ENCODE peak calls at places on chromosomes 7 and 10, in four cellular contexts. E is thoracic aorta, X is astrocyte of the spinal cord, Y is neural progenitor cell. T is an unnamed sample.

GRCh38 chr7:7841027-7841426 is 122.6 kb upstream of the RPA3 start:
- DNase-seq in E (no peak), X (no peak), Y (no peak), T (no peak)

GRCh38 chr7:133977409-133978274 is 149.5 kb upstream of the LRGUK start:
- DNase-seq in E (no peak), X (no peak), Y (no peak), T (no peak)

GRCh38 chr7:36607206-36607515 is 117.1 kb downstream of the AOAH start:
- DNase-seq in E (no peak), X (no peak), Y (no peak), T (no peak)

GRCh38 chr7:40584667-40585433 is 450.0 kb downstream of the SUGCT start:
- DNase-seq in E (no peak), X (peak), Y (no peak), T (peak)

GRCh38 chr10:116868722-116869121 is 19.4 kb downstream of the ENO4 start:
- DNase-seq in E (no peak), X (no peak), Y (no peak), T (no peak)

GRCh38 chr7:41695661-41696322 is 7.1 kb downstream of the INHBA start:
- DNase-seq in E (no peak), X (no peak), Y (no peak), T (peak)

GRCh38 chr7:114943530-114943929 is 21.6 kb downstream of the MDFIC start:
- DNase-seq in E (no peak), X (no peak), Y (no peak), T (no peak)

GRCh38 chr7:104758504-104758903 is 255.5 kb upstream of the KMT2E start:
- DNase-seq in E (no peak), X (no peak), Y (no peak), T (peak)

GRCh38 chr10:3774018-3774813 is 10.8 kb downstream of the KLF6 start:
- DNase-seq in E (no peak), X (peak), Y (no peak), T (peak)

GRCh38 chr7:46139079-46139478 is 218.0 kb upstream of the IGFBP3 start:
- DNase-seq in E (no peak), X (peak), Y (no peak), T (peak)

GRCh38 chr7:149010451-149010850 is 17.9 kb downstream of the PDIA4 start:
- DNase-seq in E (no peak), X (no peak), Y (no peak), T (no peak)

GRCh38 chr7:26187380-26188290 is 12.9 kb downstream of the HNRNPA2B1 start:
- DNase-seq in E (no peak), X (no peak), Y (no peak), T (no peak)

GRCh38 chr7:81604075-81604807 is 165.6 kb downstream of the HGF start:
- DNase-seq in E (no peak), X (peak), Y (no peak), T (peak)

GRCh38 chr7:116938678-116939077 is 14.6 kb upstream of the ST7 start:
- DNase-seq in E (no peak), X (no peak), Y (no peak), T (no peak)

GRCh38 chr10:20473361-20473760 is 423.8 kb downstream of the NEBL start:
- DNase-seq in E (no peak), X (no peak), Y (no peak), T (peak)

GRCh38 chr7:144474363-144474762 is 70.9 kb upstream of the NOBOX start:
- DNase-seq in E (no peak), X (no peak), Y (no peak), T (no peak)

GRCh38 chr10:131082991-131083465 is 228.5 kb downstream of the TCERG1L start:
- DNase-seq in E (no peak), X (no peak), Y (no peak), T (no peak)

GRCh38 chr10:95273393-95274312 is 17.1 kb downstream of the PDLIM1 start:
- DNase-seq in E (no peak), X (peak), Y (no peak), T (peak)

GRCh38 chr10:63668081-63668480 is 146.9 kb downstream of the REEP3 start:
- DNase-seq in E (no peak), X (no peak), Y (no peak), T (no peak)

GRCh38 chr7:54944179-54944578 is 74.6 kb upstream of the EGFR start:
- DNase-seq in E (no peak), X (peak), Y (no peak), T (peak)

GRCh38 chr7:149787428-149788299 is 14.3 kb upstream of the ZNF467 start:
- DNase-seq in E (no peak), X (no peak), Y (peak), T (no peak)

GRCh38 chr7:137404918-137405317 is 61.4 kb upstream of the PTN start:
- DNase-seq in E (no peak), X (no peak), Y (no peak), T (peak)

GRCh38 chr10:45495438-45496152 is 121.6 kb downstream of the ALOX5 start:
- DNase-seq in E (no peak), X (peak), Y (no peak), T (peak)

GRCh38 chr7:55550838-55551537 is 21.3 kb downstream of the VOPP1 start:
- DNase-seq in E (no peak), X (no peak), Y (no peak), T (no peak)

GRCh38 chr10:119502618-119503155 is 39.8 kb downstream of the RGS10 start:
- DNase-seq in E (no peak), X (no peak), Y (no peak), T (no peak)

GRCh38 chr10:131729938-131730660 is 170.7 kb upstream of the PPP2R2D start:
- DNase-seq in E (no peak), X (no peak), Y (peak), T (no peak)

GRCh38 chr10:132848951-132849545 is 63.1 kb upstream of the NKX6-2 start:
- DNase-seq in E (no peak), X (no peak), Y (no peak), T (no peak)

GRCh38 chr7:41565655-41566054 is 137.2 kb downstream of the INHBA start:
- DNase-seq in E (no peak), X (no peak), Y (peak), T (no peak)

GRCh38 chr10:90675621-90676020 is 182.2 kb downstream of the HTR7 start:
- DNase-seq in E (no peak), X (peak), Y (no peak), T (peak)

GRCh38 chr7:36670585-36671431 is 53.5 kb downstream of the AOAH start:
- DNase-seq in E (no peak), X (peak), Y (peak), T (peak)

GRCh38 chr10:70579234-70580002 is 23.1 kb downstream of the PRF1 start:
- DNase-seq in E (no peak), X (no peak), Y (no peak), T (no peak)

GRCh38 chr7:121561717-121562116 is 165.6 kb upstream of the FAM3C start:
- DNase-seq in E (no peak), X (no peak), Y (no peak), T (no peak)

GRCh38 chr10:12644380-12645144 is 295.2 kb downstream of the CAMK1D start:
- DNase-seq in E (no peak), X (peak), Y (no peak), T (no peak)

GRCh38 chr7:100402241-100402640 is 26.3 kb downstream of the ZCWPW1 start:
- DNase-seq in E (no peak), X (no peak), Y (no peak), T (no peak)

GRCh38 chr7:95905165-95905564 is 132.8 kb downstream of the DYNC1I1 start:
- DNase-seq in E (no peak), X (no peak), Y (peak), T (peak)

GRCh38 chr7:46201966-46202365 is 280.9 kb upstream of the IGFBP3 start:
- DNase-seq in E (no peak), X (no peak), Y (no peak), T (no peak)

DNA sequence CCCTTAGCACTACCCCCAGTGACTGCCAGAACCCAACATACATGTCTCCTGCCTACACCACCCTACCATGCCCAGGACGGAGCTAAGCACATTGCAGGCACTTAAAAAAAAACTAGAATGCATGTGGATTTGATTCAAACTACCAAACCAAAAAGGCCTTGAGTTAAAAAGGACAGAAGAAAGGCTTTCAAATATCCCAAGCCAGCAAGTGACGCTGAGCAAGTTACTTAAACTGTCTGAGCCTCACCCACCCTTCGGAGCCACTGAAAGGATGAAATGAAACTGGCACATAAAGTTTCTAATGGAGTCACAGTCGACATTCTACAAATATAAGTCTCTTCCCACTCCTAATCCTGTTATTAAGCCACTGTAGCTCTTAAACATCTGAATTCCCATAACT is 1.8 kb downstream of the CPXM2 start:
- DNase-seq in E (no peak), X (no peak), Y (no peak), T (no peak)
- H3K4me3 ChIP-seq in E (peak), X (no peak), Y (no peak), T (no peak)

GRCh38 chr10:74738985-74739567 is 87.3 kb upstream of the KAT6B start:
- DNase-seq in E (no peak), X (peak), Y (no peak), T (peak)
- TF ChIP-seq CTCF in E (no peak), X (peak), Y (peak), T (peak)

GRCh38 chr10:78260141-78260540 is 226.5 kb downstream of the RPS24 start:
- DNase-seq in E (no peak), X (no peak), Y (no peak), T (no peak)

GRCh38 chr10:78261291-78261690 is 227.6 kb downstream of the RPS24 start:
- DNase-seq in E (no peak), X (no peak), Y (no peak), T (no peak)

GRCh38 chr10:78258303-78259030 is 224.8 kb downstream of the RPS24 start:
- DNase-seq in E (no peak), X (no peak), Y (no peak), T (no peak)

GRCh38 chr10:78260675-78261074 is 227.0 kb downstream of the RPS24 start:
- DNase-seq in E (no peak), X (no peak), Y (no peak), T (no peak)

DNA sequence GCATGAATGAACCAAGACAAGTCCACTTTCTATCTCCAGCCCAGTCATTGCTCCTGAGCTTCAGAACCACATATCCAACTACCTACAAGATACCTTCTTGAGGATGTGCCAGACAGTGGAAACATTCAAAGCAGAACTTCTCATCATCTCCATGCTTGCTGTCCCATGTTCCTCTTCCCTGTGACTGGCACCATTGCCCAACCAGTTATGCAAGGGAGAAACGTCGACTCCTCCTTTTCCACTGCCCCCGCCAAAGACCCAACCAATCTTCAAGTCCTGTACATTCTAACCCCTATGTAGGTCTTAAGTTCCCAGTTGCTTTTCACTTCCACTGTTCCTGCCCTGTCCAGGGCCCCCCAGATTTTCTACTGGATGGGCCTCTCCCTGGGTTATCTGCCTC is 225.7 kb downstream of the RPS24 start:
- DNase-seq in E (no peak), X (no peak), Y (no peak), T (no peak)
- H3K4me3 ChIP-seq in E (no peak), X (no peak), Y (no peak), T (no peak)

DNA sequence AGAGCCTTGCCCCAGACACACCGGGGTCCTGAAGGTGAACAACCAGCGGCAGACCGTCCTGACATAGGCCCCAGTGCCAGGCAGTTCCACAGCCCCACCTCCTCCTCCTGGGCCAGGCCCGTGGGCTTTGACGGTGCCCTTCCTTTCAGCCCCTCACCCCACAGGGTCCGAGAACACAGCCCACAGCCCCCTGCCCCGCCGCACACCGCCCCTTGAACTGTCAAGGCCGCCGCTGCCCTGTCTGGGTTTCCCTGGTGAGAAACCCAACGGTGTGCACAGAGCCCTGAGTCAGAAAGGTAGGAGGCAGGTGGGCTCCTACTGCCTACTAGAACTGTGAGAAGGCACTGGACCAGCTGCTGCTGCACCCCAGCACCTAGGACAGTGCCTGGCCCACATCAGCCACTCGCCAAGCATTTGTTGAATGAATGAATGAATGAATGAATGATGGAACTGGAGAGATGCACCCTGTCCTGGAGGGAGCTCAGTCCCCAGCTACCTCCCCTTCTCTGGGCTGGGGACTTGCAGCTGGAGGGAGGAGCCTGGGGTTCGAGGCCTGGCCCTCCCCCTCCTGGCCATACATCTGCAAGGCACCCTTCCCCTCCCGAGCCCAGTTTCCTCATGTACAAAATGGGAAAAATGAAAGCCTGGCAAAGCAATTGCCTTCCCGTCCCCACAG is 117.9 kb downstream of the SLIT1 start:
- DNase-seq in E (no peak), X (no peak), Y (peak), T (no peak)
- TF ChIP-seq CTCF in E (no peak), X (no peak), Y (peak), T (no peak)

DNA sequence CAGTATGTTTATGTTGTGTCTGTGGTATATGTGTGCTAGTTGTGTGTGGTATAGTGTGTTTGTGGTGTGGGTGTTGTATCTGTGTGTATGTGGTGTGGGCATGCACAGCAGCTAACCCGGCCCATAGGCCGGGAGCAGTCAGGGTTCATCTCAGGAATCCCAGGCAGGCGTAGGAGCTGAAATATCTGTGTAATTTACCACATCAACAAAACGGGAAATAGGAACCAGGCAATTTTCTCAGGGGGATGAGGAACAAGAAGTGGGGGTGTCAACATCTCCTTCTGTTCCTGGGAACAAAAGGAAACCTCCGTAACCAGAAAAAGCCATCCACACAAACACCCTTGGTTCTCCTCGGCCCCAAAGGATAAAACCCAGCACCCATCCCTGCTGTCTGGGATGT is 24.5 kb upstream of the ZNF488 start:
- DNase-seq in E (no peak), X (no peak), Y (no peak), T (no peak)
- H3K4me3 ChIP-seq in E (no peak), X (no peak), Y (no peak), T (no peak)

GRCh38 chr7:158495780-158496179 is 91.8 kb downstream of the PTPRN2 start:
- DNase-seq in E (no peak), X (no peak), Y (peak), T (peak)
- TF ChIP-seq CTCF in E (no peak), X (no peak), Y (peak), T (peak)

T was measured in cardiac fibroblast.